ENCODE peak calls at places on chromosomes 11 and 22, in nine cellular contexts. One of them, this sample, is unnamed.
A peak's percentile ranks its signal among the peaks of the same experiment; 100 is the strongest.

GRCh38 chr22:37101311-37102063 is 8.0 kb downstream of the TMPRSS6 start:
- DNase-seq in A549: no peak
- DNase-seq in CD4-positive, alpha-beta memory T cell: no peak
- DNase-seq in transverse colon: peak; percentile 65
- DNase-seq in colonic mucosa: peak; percentile 46
- DNase-seq in aorta: no peak
- DNase-seq in left ventricle myocardium inferior: no peak
- DNase-seq in tibial artery: no peak
- DNase-seq in breast epithelium: no peak
- DNase-seq in this sample: no peak

GRCh38 chr11:134569195-134569594 is 157.2 kb upstream of the B3GAT1 start:
- DNase-seq in tibial artery: no peak
- DNase-seq in left ventricle myocardium inferior: no peak
- DNase-seq in CD4-positive, alpha-beta memory T cell: no peak
- DNase-seq in aorta: no peak
- DNase-seq in transverse colon: no peak
- DNase-seq in colonic mucosa: no peak
- DNase-seq in A549: no peak
- DNase-seq in breast epithelium: no peak
- DNase-seq in this sample: no peak

GRCh38 chr11:81112718-81113117 is 1620.9 kb downstream of the FAM181B start:
- DNase-seq in transverse colon: no peak
- DNase-seq in A549: no peak
- DNase-seq in colonic mucosa: no peak
- DNase-seq in breast epithelium: no peak
- DNase-seq in aorta: no peak
- DNase-seq in tibial artery: no peak
- DNase-seq in left ventricle myocardium inferior: no peak
- DNase-seq in CD4-positive, alpha-beta memory T cell: no peak
- DNase-seq in this sample: no peak

GRCh38 chr22:40613025-40613424 is 23.5 kb downstream of the MRTFA start:
- DNase-seq in aorta: no peak
- DNase-seq in CD4-positive, alpha-beta memory T cell: no peak
- DNase-seq in left ventricle myocardium inferior: no peak
- DNase-seq in A549: no peak
- DNase-seq in breast epithelium: no peak
- DNase-seq in colonic mucosa: no peak
- DNase-seq in transverse colon: no peak
- DNase-seq in tibial artery: no peak
- DNase-seq in this sample: no peak

GRCh38 chr22:44519895-44520294 is 21.9 kb upstream of the RTL6 start:
- DNase-seq in A549: no peak
- DNase-seq in aorta: no peak
- DNase-seq in transverse colon: no peak
- DNase-seq in breast epithelium: no peak
- DNase-seq in left ventricle myocardium inferior: peak; percentile 62
- DNase-seq in CD4-positive, alpha-beta memory T cell: no peak
- DNase-seq in tibial artery: no peak
- DNase-seq in colonic mucosa: no peak
- DNase-seq in this sample: no peak

GRCh38 chr22:28344893-28345292 is 334.7 kb downstream of the TTC28 start:
- DNase-seq in colonic mucosa: no peak
- DNase-seq in aorta: no peak
- DNase-seq in A549: no peak
- DNase-seq in breast epithelium: no peak
- DNase-seq in tibial artery: no peak
- DNase-seq in left ventricle myocardium inferior: no peak
- DNase-seq in CD4-positive, alpha-beta memory T cell: no peak
- DNase-seq in transverse colon: no peak
- DNase-seq in this sample: no peak

GRCh38 chr11:76604081-76604601 is 66.4 kb downstream of the LRRC32 start:
- DNase-seq in breast epithelium: peak; percentile 31
- DNase-seq in aorta: peak; percentile 41
- DNase-seq in colonic mucosa: peak; percentile 19
- DNase-seq in tibial artery: no peak
- DNase-seq in left ventricle myocardium inferior: no peak
- DNase-seq in transverse colon: no peak
- DNase-seq in A549: no peak
- DNase-seq in CD4-positive, alpha-beta memory T cell: no peak
- DNase-seq in this sample: no peak

GRCh38 chr22:45830531-45831245 is 146.3 kb downstream of the WNT7B start:
- DNase-seq in A549: no peak
- DNase-seq in left ventricle myocardium inferior: no peak
- DNase-seq in transverse colon: no peak
- DNase-seq in CD4-positive, alpha-beta memory T cell: no peak
- DNase-seq in colonic mucosa: no peak
- DNase-seq in aorta: no peak
- DNase-seq in breast epithelium: no peak
- DNase-seq in tibial artery: no peak
- DNase-seq in this sample: no peak

GRCh38 chr11:9947231-9947864 is 283.5 kb downstream of the SWAP70 start:
- DNase-seq in transverse colon: no peak
- DNase-seq in colonic mucosa: no peak
- DNase-seq in CD4-positive, alpha-beta memory T cell: no peak
- DNase-seq in A549: no peak
- DNase-seq in breast epithelium: no peak
- DNase-seq in left ventricle myocardium inferior: no peak
- DNase-seq in tibial artery: no peak
- DNase-seq in aorta: no peak
- DNase-seq in this sample: no peak

GRCh38 chr22:37095113-37095512 is 14.4 kb downstream of the TMPRSS6 start:
- DNase-seq in breast epithelium: no peak
- DNase-seq in left ventricle myocardium inferior: no peak
- DNase-seq in A549: no peak
- DNase-seq in transverse colon: no peak
- DNase-seq in CD4-positive, alpha-beta memory T cell: no peak
- DNase-seq in aorta: no peak
- DNase-seq in colonic mucosa: no peak
- DNase-seq in tibial artery: no peak
- DNase-seq in this sample: no peak

GRCh38 chr11:110410638-110411037 is 19.1 kb upstream of the FDX1 start:
- DNase-seq in A549: no peak
- DNase-seq in colonic mucosa: no peak
- DNase-seq in CD4-positive, alpha-beta memory T cell: no peak
- DNase-seq in transverse colon: no peak
- DNase-seq in tibial artery: no peak
- DNase-seq in left ventricle myocardium inferior: no peak
- DNase-seq in breast epithelium: no peak
- DNase-seq in aorta: no peak
- DNase-seq in this sample: no peak

GRCh38 chr11:47308050-47308823 is 38.3 kb downstream of the MADD start:
- DNase-seq in left ventricle myocardium inferior: no peak
- DNase-seq in aorta: no peak
- DNase-seq in colonic mucosa: no peak
- DNase-seq in transverse colon: no peak
- DNase-seq in breast epithelium: no peak
- DNase-seq in CD4-positive, alpha-beta memory T cell: no peak
- DNase-seq in A549: no peak
- DNase-seq in tibial artery: no peak
- DNase-seq in this sample: no peak

GRCh38 chr22:20302438-20303228 is 17.2 kb downstream of the DGCR6L start:
- DNase-seq in colonic mucosa: no peak
- DNase-seq in aorta: no peak
- DNase-seq in A549: no peak
- DNase-seq in left ventricle myocardium inferior: no peak
- DNase-seq in transverse colon: no peak
- DNase-seq in tibial artery: no peak
- DNase-seq in breast epithelium: no peak
- DNase-seq in CD4-positive, alpha-beta memory T cell: no peak
- DNase-seq in this sample: no peak
- H3K4me3 ChIP-seq in colonic mucosa: no peak overlapping the region
- H3K4me3 ChIP-seq in aorta: no peak overlapping the region
- H3K4me3 ChIP-seq in A549: no peak overlapping the region
- H3K4me3 ChIP-seq in left ventricle myocardium inferior: no peak overlapping the region
- H3K4me3 ChIP-seq in transverse colon: no peak overlapping the region
- H3K4me3 ChIP-seq in tibial artery: no peak overlapping the region
- H3K4me3 ChIP-seq in breast epithelium: no peak overlapping the region
- H3K4me3 ChIP-seq in CD4-positive, alpha-beta memory T cell: no peak overlapping the region
- H3K4me3 ChIP-seq in this sample: no peak overlapping the region

GRCh38 chr11:12331239-12331874 is 46.0 kb upstream of the PARVA start:
- DNase-seq in colonic mucosa: peak; percentile 91
- DNase-seq in A549: peak; percentile 47
- DNase-seq in aorta: peak; percentile 87
- DNase-seq in left ventricle myocardium inferior: peak; percentile 77
- DNase-seq in transverse colon: peak; percentile 85
- DNase-seq in CD4-positive, alpha-beta memory T cell: peak; percentile 71
- DNase-seq in tibial artery: peak; percentile 80
- DNase-seq in breast epithelium: peak; percentile 80
- DNase-seq in this sample: peak; percentile 63
- H3K27ac ChIP-seq in colonic mucosa: no peak overlapping the region
- H3K27ac ChIP-seq in A549: no peak overlapping the region
- H3K27ac ChIP-seq in aorta: no peak overlapping the region
- H3K27ac ChIP-seq in left ventricle myocardium inferior: no peak overlapping the region
- H3K27ac ChIP-seq in transverse colon: peak overlapping the region; percentile 76
- H3K27ac ChIP-seq in CD4-positive, alpha-beta memory T cell: no peak overlapping the region
- H3K27ac ChIP-seq in tibial artery: no peak overlapping the region
- H3K27ac ChIP-seq in breast epithelium: peak overlapping the region; percentile 42
- H3K27ac ChIP-seq in this sample: no peak overlapping the region

GRCh38 chr22:42724062-42724461 is 3.4 kb upstream of the A4GALT start:
- DNase-seq in CD4-positive, alpha-beta memory T cell: no peak
- DNase-seq in colonic mucosa: no peak
- DNase-seq in transverse colon: no peak
- DNase-seq in tibial artery: no peak
- DNase-seq in aorta: no peak
- DNase-seq in breast epithelium: no peak
- DNase-seq in A549: no peak
- DNase-seq in left ventricle myocardium inferior: no peak
- DNase-seq in this sample: no peak
- H3K4me1 ChIP-seq in CD4-positive, alpha-beta memory T cell: peaks cover 8% of the 10 kb centered on the region
- H3K4me1 ChIP-seq in colonic mucosa: no peaks in the 10 kb centered on the region
- H3K4me1 ChIP-seq in transverse colon: peaks cover 14% of the 10 kb centered on the region
- H3K4me1 ChIP-seq in tibial artery: peaks cover 5% of the 10 kb centered on the region
- H3K4me1 ChIP-seq in aorta: no peaks in the 10 kb centered on the region
- H3K4me1 ChIP-seq in breast epithelium: peaks cover 6% of the 10 kb centered on the region
- H3K4me1 ChIP-seq in A549: peaks cover 17% of the 10 kb centered on the region
- H3K4me1 ChIP-seq in left ventricle myocardium inferior: peaks cover 25% of the 10 kb centered on the region
- H3K4me1 ChIP-seq in this sample: peaks cover 9% of the 10 kb centered on the region

DNA sequence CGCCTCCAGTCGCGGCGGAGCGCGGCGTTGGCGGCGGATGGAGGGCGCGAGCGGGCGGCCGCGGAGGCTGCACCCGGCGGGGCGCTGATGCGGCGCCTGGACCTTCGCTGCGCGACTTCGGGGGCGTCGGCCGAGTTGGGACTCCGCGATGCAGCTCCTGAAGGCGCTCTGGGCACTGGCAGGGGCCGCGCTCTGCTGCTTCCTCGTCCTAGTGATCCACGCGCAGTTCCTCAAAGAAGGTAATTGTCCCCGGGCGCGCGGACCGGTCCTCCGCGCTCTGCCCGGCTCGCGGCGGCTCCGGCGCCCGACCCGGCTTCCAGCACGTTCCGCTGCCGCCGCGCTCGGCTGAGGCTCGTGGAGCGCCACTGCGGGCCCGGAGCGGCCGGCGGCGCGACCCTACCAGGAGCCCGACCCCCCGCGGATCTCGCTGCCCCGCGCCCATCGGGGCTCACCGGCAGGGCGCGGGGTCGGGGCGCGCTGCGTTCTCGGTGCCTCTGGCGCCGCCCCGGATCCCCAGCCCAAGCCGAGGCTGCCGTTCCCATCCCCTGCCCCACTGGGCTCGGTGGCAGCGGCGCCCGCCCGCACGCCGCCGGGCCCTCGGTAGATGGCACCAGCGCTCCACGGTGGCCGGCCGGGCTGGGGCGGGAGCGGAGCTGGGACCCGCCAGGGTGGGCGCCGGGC is 1251.2 kb downstream of the BRD1 start:
- DNase-seq in aorta: peak; percentile 44
- DNase-seq in breast epithelium: no peak
- DNase-seq in colonic mucosa: no peak
- DNase-seq in left ventricle myocardium inferior: no peak
- DNase-seq in A549: peak; percentile 41
- DNase-seq in tibial artery: no peak
- DNase-seq in CD4-positive, alpha-beta memory T cell: no peak
- DNase-seq in transverse colon: no peak
- DNase-seq in this sample: no peak
- H3K4me3 ChIP-seq in aorta: peak overlapping the region; percentile 79
- H3K4me3 ChIP-seq in breast epithelium: peak overlapping the region; percentile 64
- H3K4me3 ChIP-seq in colonic mucosa: peak overlapping the region; percentile 7
- H3K4me3 ChIP-seq in left ventricle myocardium inferior: peak overlapping the region; percentile 50
- H3K4me3 ChIP-seq in A549: peak overlapping the region; percentile 52
- H3K4me3 ChIP-seq in tibial artery: peak overlapping the region; percentile 28
- H3K4me3 ChIP-seq in CD4-positive, alpha-beta memory T cell: no peak overlapping the region
- H3K4me3 ChIP-seq in transverse colon: peak overlapping the region; percentile 6
- H3K4me3 ChIP-seq in this sample: no peak overlapping the region

GRCh38 chr22:49053574-49053973 is 774.1 kb downstream of the BRD1 start:
- DNase-seq in colonic mucosa: no peak
- DNase-seq in aorta: no peak
- DNase-seq in breast epithelium: no peak
- DNase-seq in transverse colon: no peak
- DNase-seq in tibial artery: no peak
- DNase-seq in CD4-positive, alpha-beta memory T cell: no peak
- DNase-seq in A549: no peak
- DNase-seq in left ventricle myocardium inferior: no peak
- DNase-seq in this sample: no peak
- H3K27ac ChIP-seq in colonic mucosa: no peak overlapping the region
- H3K27ac ChIP-seq in aorta: no peak overlapping the region
- H3K27ac ChIP-seq in breast epithelium: no peak overlapping the region
- H3K27ac ChIP-seq in transverse colon: no peak overlapping the region
- H3K27ac ChIP-seq in tibial artery: no peak overlapping the region
- H3K27ac ChIP-seq in CD4-positive, alpha-beta memory T cell: no peak overlapping the region
- H3K27ac ChIP-seq in A549: no peak overlapping the region
- H3K27ac ChIP-seq in left ventricle myocardium inferior: no peak overlapping the region
- H3K27ac ChIP-seq in this sample: no peak overlapping the region

This sample was measured in CD4-positive, CD25-positive, alpha-beta regulatory T cell.